ENCODE peak calls at places on chromosomes 1 and 21, in four cellular contexts. J, K, B and U are unnamed samples.

GRCh38 chr1:55634516-55634915 is 419.4 kb upstream of the USP24 start:
- DNase-seq in J (no peak), K (no peak), B (no peak), U (no peak)

GRCh38 chr1:64487061-64487460 is 17.1 kb downstream of the CACHD1 start:
- DNase-seq in J (no peak), K (no peak), B (peak; percentile 77), U (no peak)

GRCh38 chr1:94658221-94658620 is 116.7 kb upstream of the F3 start:
- DNase-seq in J (peak; percentile 79), K (no peak), B (peak; percentile 93), U (no peak)

GRCh38 chr1:167095368-167095767 is 1.5 kb downstream of the STYXL2 start:
- DNase-seq in J (peak; percentile 61), K (no peak), B (no peak), U (no peak)

GRCh38 chr1:3481836-3482589 is 27.5 kb downstream of the ARHGEF16 start:
- DNase-seq in J (no peak), K (no peak), B (peak; percentile 50), U (no peak)

GRCh38 chr1:206112600-206113301 is 4.4 kb downstream of the AVPR1B start:
- DNase-seq in J (no peak), K (no peak), B (no peak), U (no peak)

GRCh38 chr1:70358921-70359564 is 4.5 kb upstream of the ANKRD13C start:
- DNase-seq in J (peak; percentile 46), K (no peak), B (no peak), U (no peak)

GRCh38 chr1:56189946-56190920 is 389.1 kb downstream of the PLPP3 start:
- DNase-seq in J (no peak), K (peak; percentile 65), B (peak; percentile 74), U (peak; percentile 44)

GRCh38 chr21:34807146-34807880 is 138.5 kb downstream of the CLIC6 start:
- DNase-seq in J (peak; percentile 97), K (no peak), B (peak; percentile 87), U (no peak)

GRCh38 chr1:154968731-154969130 is 1.8 kb downstream of the SHC1 start:
- DNase-seq in J (no peak), K (no peak), B (peak; percentile 29), U (no peak)

GRCh38 chr21:45383111-45383614 is 21.8 kb upstream of the COL18A1 start:
- DNase-seq in J (no peak), K (no peak), B (no peak), U (no peak)

GRCh38 chr1:247102381-247102780 is 1.8 kb downstream of the ZNF669 start:
- DNase-seq in J (peak; percentile 76), K (no peak), B (no peak), U (no peak)

GRCh38 chr1:16207318-16208269 is 4.9 kb downstream of the ARHGEF19 start:
- DNase-seq in J (no peak), K (peak; percentile 57), B (peak; percentile 67), U (no peak)

GRCh38 chr1:65059930-65060538 is 88.0 kb upstream of the AK4 start:
- DNase-seq in J (peak; percentile 61), K (no peak), B (peak; percentile 31), U (no peak)

GRCh38 chr1:45397285-45397684 is 57.0 kb upstream of the MUTYH start:
- DNase-seq in J (no peak), K (no peak), B (no peak), U (no peak)

GRCh38 chr21:46617267-46618051 is 12.6 kb upstream of the S100B start:
- DNase-seq in J (peak; percentile 60), K (no peak), B (no peak), U (no peak)

GRCh38 chr1:41371630-41372599 is 10.7 kb downstream of the FOXO6 start:
- DNase-seq in J (no peak), K (peak; percentile 96), B (peak; percentile 88), U (no peak)
- H2BK15ac ChIP-seq in J (no peak overlapping the region), K (no peak overlapping the region), B (no peak overlapping the region), U (peak overlapping the region; percentile 14)

DNA sequence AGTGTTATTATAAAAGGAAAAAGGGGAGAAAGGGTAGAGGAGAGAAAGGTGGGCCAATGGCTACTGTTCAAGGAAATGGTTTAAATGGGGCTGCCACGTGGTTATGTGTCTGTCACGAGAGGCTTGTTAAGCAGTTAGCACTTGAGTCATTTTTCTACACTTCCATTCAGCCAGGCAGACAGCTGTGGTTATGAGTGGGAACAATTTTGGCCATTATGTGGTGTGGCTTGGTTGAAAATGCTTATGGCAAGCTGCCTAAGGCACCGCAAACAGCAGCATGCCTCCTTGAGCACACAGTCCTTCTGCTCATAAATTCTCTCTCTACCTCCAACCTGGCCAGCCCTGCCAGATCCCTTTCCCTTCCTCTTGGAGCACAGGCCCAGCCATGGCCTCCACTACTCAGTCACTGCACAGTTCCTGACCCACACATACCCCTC is 3.2 kb upstream of the SRM start:
- DNase-seq in J (no peak), K (no peak), B (no peak), U (no peak)
- H2BK5ac ChIP-seq in J (no peak overlapping the region), K (no peak overlapping the region), B (no peak overlapping the region), U (no peak overlapping the region)

GRCh38 chr1:221810406-221810805 is 68.5 kb upstream of the DUSP10 start:
- DNase-seq in J (peak; percentile 90), K (no peak), B (no peak), U (no peak)
- H3K27ac ChIP-seq in J (no peak overlapping the region), K (no peak overlapping the region), B (no peak overlapping the region), U (no peak overlapping the region)

DNA sequence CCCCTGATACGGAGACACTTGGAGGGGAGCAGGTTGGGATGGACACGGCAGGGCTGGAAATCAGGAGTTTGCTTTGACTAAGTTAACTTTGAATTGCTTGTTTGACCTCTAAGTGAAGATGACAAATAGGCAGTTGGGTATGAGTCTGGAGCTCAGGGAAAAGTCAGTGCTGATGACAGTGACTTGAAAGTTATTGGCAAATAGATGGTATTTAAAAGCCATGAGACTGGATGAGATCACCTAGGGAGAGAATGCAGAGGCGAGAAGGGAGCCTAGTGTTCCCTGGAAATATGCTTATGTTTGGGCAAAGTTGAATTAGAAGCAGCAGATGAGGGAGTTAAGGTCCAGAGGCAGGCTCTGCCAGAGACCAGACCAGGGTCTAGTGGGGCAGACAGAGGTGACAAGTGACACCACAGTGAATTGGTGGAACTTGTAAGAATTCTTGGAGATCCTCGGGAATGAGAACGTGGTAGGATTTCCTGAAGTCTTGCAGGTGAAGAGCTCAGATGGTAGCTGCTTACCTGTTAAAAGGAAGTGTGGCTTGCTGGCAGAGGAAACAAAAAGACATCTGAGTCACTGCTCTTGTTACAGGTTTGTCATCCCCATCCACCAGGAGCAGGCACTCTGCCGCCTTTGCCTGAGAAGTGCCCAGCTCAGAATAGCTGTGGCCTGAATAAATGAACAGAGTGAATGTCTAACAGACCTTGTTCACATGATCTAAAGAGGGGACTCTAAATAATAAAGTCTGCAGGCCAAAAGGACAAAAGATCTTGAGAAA is 12.5 kb upstream of the ZSCAN20 start:
- DNase-seq in J (peak; percentile 74), K (no peak), B (peak; percentile 29), U (no peak)
- H2BK15ac ChIP-seq in J (peak overlapping the region; percentile 54), K (peak overlapping the region; percentile 31), B (no peak overlapping the region), U (no peak overlapping the region)

DNA sequence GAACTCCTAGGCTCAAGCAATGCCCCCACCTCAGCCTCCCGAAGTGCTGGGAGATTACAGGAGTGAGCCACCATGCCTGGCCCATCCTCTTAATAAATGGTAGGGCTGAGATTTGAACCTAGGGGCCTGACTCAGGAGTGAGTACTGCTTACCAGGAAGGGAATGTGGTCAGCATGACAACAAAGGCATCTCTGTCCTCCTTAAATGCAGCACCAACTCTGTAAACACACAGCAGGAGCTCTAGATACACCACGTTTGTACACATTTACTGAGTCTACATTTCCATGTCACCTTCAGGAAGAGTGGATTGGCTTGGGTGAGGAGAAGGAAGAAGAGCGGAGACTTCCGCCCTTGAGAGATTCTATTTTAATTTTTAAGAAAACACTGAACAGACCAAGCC is 38.5 kb downstream of the HIVEP3 start:
- DNase-seq in J (peak; percentile 63), K (no peak), B (no peak), U (no peak)
- H2BK5ac ChIP-seq in J (no peak overlapping the region), K (no peak overlapping the region), B (no peak overlapping the region), U (no peak overlapping the region)

GRCh38 chr1:160491017-160491416 is 32.0 kb downstream of the SLAMF6 start:
- DNase-seq in J (no peak), K (no peak), B (no peak), U (no peak)

GRCh38 chr1:160489513-160490261 is 33.4 kb downstream of the SLAMF6 start:
- DNase-seq in J (no peak), K (no peak), B (peak; percentile 45), U (no peak)

GRCh38 chr1:160492617-160493016 is 30.4 kb downstream of the SLAMF6 start:
- DNase-seq in J (no peak), K (no peak), B (no peak), U (no peak)

GRCh38 chr1:160486453-160486852 is 36.6 kb downstream of the SLAMF6 start:
- DNase-seq in J (no peak), K (peak; percentile 46), B (peak; percentile 87), U (no peak)

GRCh38 chr1:160488347-160489058 is 34.6 kb downstream of the SLAMF6 start:
- DNase-seq in J (no peak), K (no peak), B (no peak), U (no peak)
- H3K27ac ChIP-seq in J (no peak overlapping the region), K (no peak overlapping the region), B (no peak overlapping the region), U (no peak overlapping the region)

GRCh38 chr1:151058682-151059341 is 610 bp downstream of the CDC42SE1 start:
- DNase-seq in J (peak; percentile 19), K (peak; percentile 58), B (peak; percentile 76), U (peak; percentile 38)
- H2BK15ac ChIP-seq in J (peak overlapping the region; percentile 19), K (no peak overlapping the region), B (no peak overlapping the region), U (peak overlapping the region; percentile 15)

GRCh38 chr1:181674617-181675016 is 191.3 kb downstream of the CACNA1E start:
- DNase-seq in J (no peak), K (no peak), B (no peak), U (no peak)
- H2BK5ac ChIP-seq in J (no peak overlapping the region), K (no peak overlapping the region), B (no peak overlapping the region), U (no peak overlapping the region)